ENCODE peak calls at places on chromosomes 13 and 19, in seven cellular contexts. Q, R, L, G, E, S and O are unnamed samples.

GRCh38 chr13:51520524-51520923 is 63.7 kb upstream of the WDFY2 start:
- DNase-seq in Q (no peak), R (peak; percentile 71), L (no peak), G (no peak), E (no peak), S (no peak), O (peak; percentile 26)

GRCh38 chr19:15421726-15422260 is 3.0 kb upstream of the AKAP8L start:
- DNase-seq in Q (no peak), R (no peak), L (peak; percentile 72), G (no peak), E (no peak), S (no peak), O (no peak)

GRCh38 chr19:44740351-44740824 is 8.1 kb upstream of the BCL3 start:
- DNase-seq in Q (no peak), R (no peak), L (no peak), G (no peak), E (no peak), S (no peak), O (no peak)

GRCh38 chr13:73803997-73804396 is 330.2 kb downstream of the KLF12 start:
- DNase-seq in Q (no peak), R (peak; percentile 66), L (no peak), G (no peak), E (no peak), S (no peak), O (peak; percentile 49)

GRCh38 chr13:84961023-84961422 is 838.2 kb downstream of the SLITRK6 start:
- DNase-seq in Q (no peak), R (no peak), L (no peak), G (peak; percentile 43), E (no peak), S (no peak), O (no peak)

GRCh38 chr13:75417647-75418046 is 64.3 kb downstream of the TBC1D4 start:
- DNase-seq in Q (no peak), R (no peak), L (no peak), G (no peak), E (no peak), S (no peak), O (peak; percentile 49)

GRCh38 chr19:54207908-54208783 is 7.5 kb downstream of the RPS9 start:
- DNase-seq in Q (peak; percentile 88), R (peak; percentile 77), L (peak; percentile 73), G (peak; percentile 87), E (no peak), S (no peak), O (no peak)

GRCh38 chr13:97749174-97749573 is 204.3 kb upstream of the IPO5 start:
- DNase-seq in Q (no peak), R (peak; percentile 12), L (no peak), G (no peak), E (no peak), S (no peak), O (peak; percentile 60)

GRCh38 chr19:6020972-6021805 is 43.2 kb upstream of the RANBP3 start:
- DNase-seq in Q (peak; percentile 32), R (no peak), L (peak; percentile 46), G (peak; percentile 25), E (no peak), S (no peak), O (no peak)

GRCh38 chr13:37753776-37754175 is 115.8 kb downstream of the TRPC4 start:
- DNase-seq in Q (no peak), R (no peak), L (no peak), G (no peak), E (no peak), S (no peak), O (no peak)

GRCh38 chr19:41434450-41434849 is 5.3 kb downstream of the DMAC2 start:
- DNase-seq in Q (no peak), R (no peak), L (no peak), G (peak; percentile 16), E (no peak), S (no peak), O (no peak)

GRCh38 chr19:58538257-58539168 is 5.4 kb upstream of the TRIM28 start:
- DNase-seq in Q (peak; percentile 60), R (no peak), L (no peak), G (no peak), E (no peak), S (no peak), O (no peak)

GRCh38 chr13:49098771-49099512 is 121.2 kb upstream of the MLNR start:
- DNase-seq in Q (no peak), R (peak; percentile 40), L (no peak), G (no peak), E (no peak), S (no peak), O (no peak)

GRCh38 chr13:103788061-103788652 is 721.9 kb upstream of the SLC10A2 start:
- DNase-seq in Q (no peak), R (no peak), L (no peak), G (no peak), E (no peak), S (no peak), O (no peak)

GRCh38 chr19:51491586-51491985 is 10.0 kb downstream of the SIGLEC12 start:
- DNase-seq in Q (no peak), R (no peak), L (no peak), G (no peak), E (no peak), S (no peak), O (no peak)

GRCh38 chr19:18697680-18698079 is 14.2 kb downstream of the CRTC1 start:
- DNase-seq in Q (peak; percentile 73), R (no peak), L (no peak), G (no peak), E (no peak), S (no peak), O (no peak)

GRCh38 chr19:17259934-17260333 is 4.6 kb downstream of the USHBP1 start:
- DNase-seq in Q (no peak), R (no peak), L (no peak), G (no peak), E (no peak), S (no peak), O (no peak)

GRCh38 chr13:29543230-29544215 is 52.0 kb downstream of the SLC7A1 start:
- DNase-seq in Q (no peak), R (peak; percentile 79), L (no peak), G (no peak), E (no peak), S (no peak), O (no peak)

GRCh38 chr13:77544365-77544764 is 8.9 kb downstream of the SCEL start:
- DNase-seq in Q (no peak), R (peak; percentile 70), L (peak; percentile 67), G (no peak), E (peak; percentile 25), S (no peak), O (no peak)

GRCh38 chr19:29904017-29904416 is 38.0 kb upstream of the URI1 start:
- DNase-seq in Q (no peak), R (no peak), L (no peak), G (no peak), E (no peak), S (no peak), O (no peak)

GRCh38 chr13:60090579-60090978 is 73.1 kb downstream of the DIAPH3 start:
- DNase-seq in Q (no peak), R (peak; percentile 63), L (no peak), G (no peak), E (no peak), S (no peak), O (no peak)

GRCh38 chr19:43695985-43696729 is 19.7 kb upstream of the IRGC start:
- DNase-seq in Q (no peak), R (no peak), L (no peak), G (no peak), E (no peak), S (no peak), O (no peak)

GRCh38 chr19:11551603-11552235 is 7.3 kb downstream of the ELOF1 start:
- DNase-seq in Q (no peak), R (no peak), L (no peak), G (no peak), E (no peak), S (no peak), O (no peak)
- H3K27ac ChIP-seq in Q (no peak overlapping the region), R (no peak overlapping the region), L (peak overlapping the region; percentile 36), G (no peak overlapping the region), E (peak overlapping the region; percentile 25), S (no peak overlapping the region), O (no peak overlapping the region)

GRCh38 chr19:3556978-3557460 is 367 bp downstream of the MFSD12 start:
- DNase-seq in Q (peak; percentile 70), R (peak; percentile 42), L (peak; percentile 76), G (peak; percentile 89), E (no peak), S (no peak), O (no peak)
- H3K27ac ChIP-seq in Q (peak overlapping the region; percentile 87), R (peak overlapping the region; percentile 8), L (peak overlapping the region; percentile 76), G (peak overlapping the region; percentile 74), E (peak overlapping the region; percentile 96), S (peak overlapping the region; percentile 56), O (peak overlapping the region; percentile 60)

DNA sequence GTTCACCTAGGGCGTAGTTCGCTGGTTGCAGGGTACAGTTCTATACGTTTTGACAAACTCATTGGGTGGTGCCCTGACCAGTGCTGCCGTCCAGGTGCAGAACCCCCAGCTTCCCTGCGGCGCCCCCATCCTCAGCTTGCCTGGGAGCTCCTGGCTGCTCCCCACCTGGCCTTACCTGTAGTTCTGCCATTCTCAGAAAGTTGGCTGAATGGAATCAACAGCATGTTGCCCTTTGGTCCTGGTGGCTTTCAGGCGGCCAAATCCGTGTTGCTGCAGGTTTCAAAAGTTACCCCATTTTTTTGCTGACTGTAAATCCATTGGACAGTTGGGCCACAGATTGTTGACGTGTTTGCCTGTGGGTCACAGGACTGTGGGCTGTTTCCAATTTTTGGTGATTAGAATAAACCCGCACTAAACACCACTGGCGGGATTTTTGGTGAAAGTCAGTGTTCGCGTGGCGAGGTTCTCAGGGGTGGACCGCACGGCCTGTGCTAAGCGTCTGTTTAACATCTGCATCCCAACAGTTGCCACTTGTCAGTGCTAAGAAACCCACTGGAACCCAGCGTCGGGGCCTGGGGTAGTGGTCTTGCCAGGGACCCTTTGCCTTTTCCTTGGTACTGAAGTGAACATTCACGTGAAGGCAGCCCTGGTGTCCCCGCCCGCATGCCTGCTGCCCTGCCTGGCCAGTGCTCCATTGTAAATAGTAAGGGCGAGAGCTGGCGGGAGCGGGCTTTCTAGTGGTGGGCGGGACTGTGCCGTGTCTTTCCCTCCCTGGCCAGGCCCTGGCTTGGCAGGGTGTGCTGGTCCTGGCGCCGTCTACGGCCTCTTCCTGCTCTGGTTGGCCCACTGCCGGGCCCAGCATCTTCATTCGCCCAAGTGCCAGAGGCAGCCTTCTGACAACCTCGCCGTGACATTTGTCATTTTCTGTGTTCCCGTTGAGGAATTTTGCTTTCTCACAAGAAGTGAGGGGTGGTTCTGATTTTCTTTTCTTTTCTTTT is 3.3 kb downstream of the DOT1L start:
- DNase-seq in Q (peak; percentile 92), R (peak; percentile 78), L (peak; percentile 92), G (peak; percentile 88), E (peak; percentile 67), S (no peak), O (no peak)
- H3K27ac ChIP-seq in Q (peak overlapping the region; percentile 90), R (peak overlapping the region; percentile 88), L (peak overlapping the region; percentile 90), G (peak overlapping the region; percentile 45), E (peak overlapping the region; percentile 99), S (peak overlapping the region; percentile 43), O (peak overlapping the region; percentile 58)

GRCh38 chr13:95237310-95237870 is 63.9 kb downstream of the ABCC4 start:
- DNase-seq in Q (peak; percentile 66), R (no peak), L (no peak), G (no peak), E (no peak), S (no peak), O (no peak)
- H3K27ac ChIP-seq in Q (peak overlapping the region; percentile 38), R (no peak overlapping the region), L (no peak overlapping the region), G (no peak overlapping the region), E (no peak overlapping the region), S (no peak overlapping the region), O (no peak overlapping the region)